ENCODE peak calls at places on chromosomes 4 and X, in seven cellular contexts. One of them, this sample, is unnamed.

GRCh38 chr4:8761167-8761823 is 110.3 kb downstream of the HMX1 start:
- DNase-seq in WERI-Rb-1: no peak
- DNase-seq in choroid plexus epithelial cell: no peak
- DNase-seq in PC-3: no peak
- DNase-seq in tibial artery: peak
- DNase-seq in OCI-LY7: no peak
- DNase-seq in fibroblast of lung: no peak
- DNase-seq in this sample: no peak

GRCh38 chr4:87093443-87094123 is 126.8 kb downstream of the KLHL8 start:
- DNase-seq in WERI-Rb-1: peak
- DNase-seq in choroid plexus epithelial cell: peak
- DNase-seq in PC-3: peak
- DNase-seq in tibial artery: no peak
- DNase-seq in OCI-LY7: peak
- DNase-seq in fibroblast of lung: peak
- DNase-seq in this sample: no peak

GRCh38 chrX:47644557-47645091 is 5.7 kb downstream of the ELK1 start:
- DNase-seq in WERI-Rb-1: no peak
- DNase-seq in choroid plexus epithelial cell: peak
- DNase-seq in PC-3: peak
- DNase-seq in tibial artery: no peak
- DNase-seq in OCI-LY7: no peak
- DNase-seq in fibroblast of lung: peak
- DNase-seq in this sample: no peak

GRCh38 chrX:43817454-43817853 is 64.8 kb downstream of the MAOB start:
- DNase-seq in WERI-Rb-1: no peak
- DNase-seq in choroid plexus epithelial cell: no peak
- DNase-seq in PC-3: no peak
- DNase-seq in tibial artery: no peak
- DNase-seq in OCI-LY7: no peak
- DNase-seq in fibroblast of lung: no peak
- DNase-seq in this sample: no peak

GRCh38 chr4:127505203-127505602 is 127.6 kb upstream of the INTU start:
- DNase-seq in WERI-Rb-1: no peak
- DNase-seq in choroid plexus epithelial cell: peak
- DNase-seq in PC-3: no peak
- DNase-seq in tibial artery: no peak
- DNase-seq in OCI-LY7: no peak
- DNase-seq in fibroblast of lung: peak
- DNase-seq in this sample: peak

GRCh38 chrX:55867254-55867653 is 149.7 kb downstream of the RRAGB start:
- DNase-seq in WERI-Rb-1: no peak
- DNase-seq in choroid plexus epithelial cell: peak
- DNase-seq in PC-3: peak
- DNase-seq in tibial artery: no peak
- DNase-seq in OCI-LY7: no peak
- DNase-seq in fibroblast of lung: peak
- DNase-seq in this sample: no peak

GRCh38 chr4:153950100-153950979 is 161.5 kb upstream of the SFRP2 start:
- DNase-seq in WERI-Rb-1: no peak
- DNase-seq in choroid plexus epithelial cell: no peak
- DNase-seq in PC-3: peak
- DNase-seq in tibial artery: no peak
- DNase-seq in OCI-LY7: no peak
- DNase-seq in fibroblast of lung: peak
- DNase-seq in this sample: no peak

GRCh38 chr4:126727461-126727860 is 905.3 kb upstream of the INTU start:
- DNase-seq in WERI-Rb-1: no peak
- DNase-seq in choroid plexus epithelial cell: peak
- DNase-seq in PC-3: no peak
- DNase-seq in tibial artery: no peak
- DNase-seq in OCI-LY7: no peak
- DNase-seq in fibroblast of lung: peak
- DNase-seq in this sample: no peak

GRCh38 chrX:40098264-40099045 is 697 bp upstream of the BCOR start:
- DNase-seq in WERI-Rb-1: peak
- DNase-seq in choroid plexus epithelial cell: peak
- DNase-seq in PC-3: peak
- DNase-seq in tibial artery: no peak
- DNase-seq in OCI-LY7: peak
- DNase-seq in fibroblast of lung: peak
- DNase-seq in this sample: no peak

GRCh38 chr4:53365121-53365485 is 758 bp downstream of the SCFD2 start:
- DNase-seq in WERI-Rb-1: no peak
- DNase-seq in choroid plexus epithelial cell: peak
- DNase-seq in PC-3: peak
- DNase-seq in tibial artery: no peak
- DNase-seq in OCI-LY7: peak
- DNase-seq in fibroblast of lung: peak
- DNase-seq in this sample: no peak

GRCh38 chrX:24646745-24647182 is 383 bp downstream of the PCYT1B start:
- DNase-seq in WERI-Rb-1: peak
- DNase-seq in choroid plexus epithelial cell: peak
- DNase-seq in PC-3: no peak
- DNase-seq in tibial artery: no peak
- DNase-seq in OCI-LY7: no peak
- DNase-seq in fibroblast of lung: peak
- DNase-seq in this sample: no peak

GRCh38 chrX:46754450-46755075 is 4.4 kb downstream of the SLC9A7 start:
- DNase-seq in WERI-Rb-1: no peak
- DNase-seq in choroid plexus epithelial cell: no peak
- DNase-seq in PC-3: no peak
- DNase-seq in tibial artery: no peak
- DNase-seq in OCI-LY7: peak
- DNase-seq in fibroblast of lung: no peak
- DNase-seq in this sample: no peak

GRCh38 chr4:185396724-185397402 is at the start of gene ANKRD37:
- DNase-seq in WERI-Rb-1: no peak
- DNase-seq in choroid plexus epithelial cell: peak
- DNase-seq in PC-3: peak
- DNase-seq in tibial artery: no peak
- DNase-seq in OCI-LY7: no peak
- DNase-seq in fibroblast of lung: peak
- DNase-seq in this sample: no peak

GRCh38 chr4:110183643-110184042 is 14.8 kb downstream of the ELOVL6 start:
- DNase-seq in WERI-Rb-1: no peak
- DNase-seq in choroid plexus epithelial cell: peak
- DNase-seq in PC-3: no peak
- DNase-seq in tibial artery: no peak
- DNase-seq in OCI-LY7: no peak
- DNase-seq in fibroblast of lung: no peak
- DNase-seq in this sample: no peak

GRCh38 chr4:10108391-10108790 is 8.2 kb downstream of the WDR1 start:
- DNase-seq in WERI-Rb-1: no peak
- DNase-seq in choroid plexus epithelial cell: peak
- DNase-seq in PC-3: no peak
- DNase-seq in tibial artery: no peak
- DNase-seq in OCI-LY7: no peak
- DNase-seq in fibroblast of lung: no peak
- DNase-seq in this sample: no peak

GRCh38 chr4:53208749-53209148 is 157.1 kb downstream of the SCFD2 start:
- DNase-seq in WERI-Rb-1: no peak
- DNase-seq in choroid plexus epithelial cell: no peak
- DNase-seq in PC-3: no peak
- DNase-seq in tibial artery: no peak
- DNase-seq in OCI-LY7: no peak
- DNase-seq in fibroblast of lung: no peak
- DNase-seq in this sample: no peak

GRCh38 chrX:4764888-4765287 is 1051.4 kb upstream of the PRKX start:
- DNase-seq in WERI-Rb-1: no peak
- DNase-seq in choroid plexus epithelial cell: peak
- DNase-seq in PC-3: peak
- DNase-seq in tibial artery: no peak
- DNase-seq in OCI-LY7: no peak
- DNase-seq in fibroblast of lung: peak
- DNase-seq in this sample: no peak

GRCh38 chrX:28549839-28550238 is 37.4 kb upstream of the IL1RAPL1 start:
- DNase-seq in WERI-Rb-1: no peak
- DNase-seq in choroid plexus epithelial cell: no peak
- DNase-seq in PC-3: peak
- DNase-seq in tibial artery: no peak
- DNase-seq in OCI-LY7: no peak
- DNase-seq in fibroblast of lung: no peak
- DNase-seq in this sample: no peak

GRCh38 chrX:28552882-28553829 is 34.1 kb upstream of the IL1RAPL1 start:
- DNase-seq in WERI-Rb-1: no peak
- DNase-seq in choroid plexus epithelial cell: peak
- DNase-seq in PC-3: peak
- DNase-seq in tibial artery: no peak
- DNase-seq in OCI-LY7: no peak
- DNase-seq in fibroblast of lung: no peak
- DNase-seq in this sample: no peak

GRCh38 chrX:28552322-28552721 is 34.9 kb upstream of the IL1RAPL1 start:
- DNase-seq in WERI-Rb-1: no peak
- DNase-seq in choroid plexus epithelial cell: peak
- DNase-seq in PC-3: peak
- DNase-seq in tibial artery: no peak
- DNase-seq in OCI-LY7: no peak
- DNase-seq in fibroblast of lung: peak
- DNase-seq in this sample: no peak

DNA sequence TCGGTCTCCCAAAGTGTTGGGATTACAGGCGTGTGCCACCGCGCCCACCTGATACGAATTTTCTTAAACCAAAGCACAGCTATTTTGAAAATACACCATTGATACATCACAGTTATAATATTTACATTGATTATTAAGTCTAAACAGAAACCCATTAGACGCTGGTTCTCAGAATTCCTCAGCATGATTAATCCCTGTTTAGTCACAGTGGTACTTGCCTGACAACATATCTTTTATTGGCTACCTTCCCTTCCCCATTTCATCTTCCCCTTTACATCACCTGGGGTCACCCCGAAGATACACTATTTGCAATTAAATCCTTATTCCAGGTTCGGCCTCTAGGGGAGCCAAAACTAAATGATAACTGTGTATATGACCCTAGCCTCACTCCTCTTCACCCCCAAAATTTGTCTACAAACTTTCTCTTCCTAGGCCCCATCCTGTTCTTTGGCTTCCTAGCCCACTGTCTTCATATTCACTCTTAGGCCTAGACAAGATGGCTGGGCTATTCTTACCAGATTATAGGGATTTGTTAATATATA is 36.8 kb upstream of the IL1RAPL1 start:
- DNase-seq in WERI-Rb-1: no peak
- DNase-seq in choroid plexus epithelial cell: no peak
- DNase-seq in PC-3: peak
- DNase-seq in tibial artery: no peak
- DNase-seq in OCI-LY7: no peak
- DNase-seq in fibroblast of lung: no peak
- DNase-seq in this sample: no peak
- TF ChIP-seq CTCF in WERI-Rb-1: peak
- TF ChIP-seq CTCF in choroid plexus epithelial cell: no peak
- TF ChIP-seq CTCF in PC-3: peak
- TF ChIP-seq CTCF in tibial artery: no peak
- TF ChIP-seq CTCF in OCI-LY7: peak
- TF ChIP-seq CTCF in fibroblast of lung: no peak
- TF ChIP-seq CTCF in this sample: no peak

GRCh38 chr4:48484494-48485168 is 1.5 kb downstream of the SLC10A4 start:
- DNase-seq in WERI-Rb-1: no peak
- DNase-seq in choroid plexus epithelial cell: no peak
- DNase-seq in PC-3: no peak
- DNase-seq in tibial artery: no peak
- DNase-seq in OCI-LY7: no peak
- DNase-seq in fibroblast of lung: no peak
- DNase-seq in this sample: no peak
- H3K4me3 ChIP-seq in WERI-Rb-1: no peak
- H3K4me3 ChIP-seq in choroid plexus epithelial cell: no peak
- H3K4me3 ChIP-seq in PC-3: no peak
- H3K4me3 ChIP-seq in tibial artery: no peak
- H3K4me3 ChIP-seq in OCI-LY7: no peak
- H3K4me3 ChIP-seq in fibroblast of lung: no peak
- H3K4me3 ChIP-seq in this sample: no peak

GRCh38 chr4:54954656-54955388 is 170.6 kb downstream of the KDR start:
- DNase-seq in WERI-Rb-1: no peak
- DNase-seq in choroid plexus epithelial cell: no peak
- DNase-seq in PC-3: no peak
- DNase-seq in tibial artery: no peak
- DNase-seq in OCI-LY7: no peak
- DNase-seq in fibroblast of lung: no peak
- DNase-seq in this sample: no peak
- TF ChIP-seq CTCF in WERI-Rb-1: no peak
- TF ChIP-seq CTCF in choroid plexus epithelial cell: no peak
- TF ChIP-seq CTCF in PC-3: no peak
- TF ChIP-seq CTCF in tibial artery: no peak
- TF ChIP-seq CTCF in OCI-LY7: no peak
- TF ChIP-seq CTCF in fibroblast of lung: no peak
- TF ChIP-seq CTCF in this sample: no peak

GRCh38 chrX:1598021-1598875 is 6.8 kb downstream of the AKAP17A start:
- DNase-seq in WERI-Rb-1: no peak
- DNase-seq in choroid plexus epithelial cell: no peak
- DNase-seq in PC-3: no peak
- DNase-seq in tibial artery: no peak
- DNase-seq in OCI-LY7: no peak
- DNase-seq in fibroblast of lung: no peak
- DNase-seq in this sample: no peak
- H3K4me3 ChIP-seq in WERI-Rb-1: no peak
- H3K4me3 ChIP-seq in choroid plexus epithelial cell: no peak
- H3K4me3 ChIP-seq in PC-3: no peak
- H3K4me3 ChIP-seq in tibial artery: no peak
- H3K4me3 ChIP-seq in OCI-LY7: no peak
- H3K4me3 ChIP-seq in fibroblast of lung: no peak
- H3K4me3 ChIP-seq in this sample: no peak

This sample was measured in AG04449.